ENCODE peak calls at places on chromosomes 16 and 17, in ten cellular contexts. F is retina, W is heart left ventricle, I is HTR-8/SVneo, E is prostate gland, Q is ascending aorta, R is Peyer's patch, P is transverse colon, D is left cardiac atrium, V is amygdala. K is an unnamed sample.

GRCh38 chr17:5592382-5592781 is 8.1 kb upstream of the NLRP1 start:
- DNase-seq in W (no peak), F (peak), E (no peak), I (peak), D (no peak), V (no peak), Q (no peak), P (no peak), R (no peak), K (no peak)

GRCh38 chr17:73067075-73067474 is 25.4 kb downstream of the SLC39A11 start:
- DNase-seq in D (no peak), Q (no peak), F (no peak), V (no peak), I (no peak), R (no peak), W (no peak), P (no peak), E (no peak), K (no peak)

GRCh38 chr16:57372372-57373116 is at the start of gene CX3CL1:
- DNase-seq in P (peak), W (peak), E (peak), I (no peak), R (no peak), D (peak), F (peak), V (peak), Q (no peak), K (peak)

GRCh38 chr17:28997811-28998210 is 8.0 kb downstream of the SEZ6 start:
- DNase-seq in P (no peak), R (no peak), Q (no peak), I (no peak), E (no peak), F (no peak), V (no peak), W (no peak), D (no peak), K (no peak)

GRCh38 chr16:53884748-53885147 is 180.8 kb downstream of the FTO start:
- DNase-seq in P (no peak), W (no peak), D (no peak), F (no peak), V (no peak), R (no peak), E (no peak), I (no peak), Q (no peak), K (no peak)

GRCh38 chr17:1965556-1966273 is 59.4 kb downstream of the RTN4RL1 start:
- DNase-seq in F (peak), W (no peak), Q (no peak), P (no peak), R (no peak), V (no peak), I (peak), D (no peak), E (no peak), K (no peak)

GRCh38 chr16:80804061-80804450 is 342 bp downstream of the CDYL2 start:
- DNase-seq in V (no peak), E (peak), D (peak), F (peak), I (peak), R (peak), P (peak), Q (no peak), W (peak), K (peak)

GRCh38 chr17:77489239-77489897 is 348.6 kb downstream of the SEC14L1 start:
- DNase-seq in F (no peak), R (no peak), W (no peak), E (no peak), P (no peak), D (peak), Q (no peak), V (no peak), I (no peak), K (no peak)

GRCh38 chr16:16763449-16763848 is 384.5 kb downstream of the NPIPA7 start:
- DNase-seq in Q (no peak), P (no peak), I (no peak), D (no peak), W (no peak), R (no peak), F (no peak), V (no peak), E (no peak), K (no peak)

GRCh38 chr17:48624544-48625501 is 1.3 kb downstream of the HOXB9 start:
- DNase-seq in D (no peak), Q (no peak), F (no peak), W (no peak), P (peak), V (no peak), E (no peak), R (no peak), I (peak), K (no peak)